ENCODE peak calls at places on chromosomes 7 and 10, in five cellular contexts. One of them, this sample, is unnamed. For H3K27me3 and H3K36me3, the result is how much of the 10 kb centered on the place peaks cover.

GRCh38 chr10:5943536-5943935 is 33.8 kb downstream of the IL15RA start:
- DNase-seq in mesendoderm: no peak
- DNase-seq in psoas muscle: peak
- DNase-seq in hepatocyte: no peak
- DNase-seq in HCT116: no peak
- DNase-seq in this sample: peak

GRCh38 chr7:20095441-20095840 is 121.7 kb downstream of the MACC1 start:
- DNase-seq in psoas muscle: no peak
- DNase-seq in HCT116: no peak
- DNase-seq in hepatocyte: no peak
- DNase-seq in mesendoderm: no peak
- DNase-seq in this sample: no peak

GRCh38 chr10:77264107-77264506 is 373.5 kb downstream of the KCNMA1 start:
- DNase-seq in psoas muscle: no peak
- DNase-seq in HCT116: no peak
- DNase-seq in mesendoderm: no peak
- DNase-seq in hepatocyte: no peak
- DNase-seq in this sample: no peak

GRCh38 chr10:7605565-7606295 is 61.0 kb downstream of the ITIH5 start:
- DNase-seq in psoas muscle: no peak
- DNase-seq in hepatocyte: peak
- DNase-seq in mesendoderm: peak
- DNase-seq in HCT116: no peak
- DNase-seq in this sample: no peak

GRCh38 chr10:103640436-103641181 is 147.1 kb downstream of the NEURL1 start:
- DNase-seq in hepatocyte: no peak
- DNase-seq in mesendoderm: no peak
- DNase-seq in HCT116: no peak
- DNase-seq in psoas muscle: peak
- DNase-seq in this sample: no peak

GRCh38 chr7:82655965-82656364 is 212.4 kb upstream of the CACNA2D1 start:
- DNase-seq in psoas muscle: no peak
- DNase-seq in hepatocyte: no peak
- DNase-seq in mesendoderm: no peak
- DNase-seq in HCT116: no peak
- DNase-seq in this sample: no peak

GRCh38 chr7:73831656-73832579 is 1.1 kb downstream of the CLDN4 start:
- DNase-seq in mesendoderm: peak
- DNase-seq in psoas muscle: no peak
- DNase-seq in HCT116: peak
- DNase-seq in hepatocyte: peak
- DNase-seq in this sample: no peak

GRCh38 chr7:156650042-156650441 is 9.5 kb downstream of the RNF32 start:
- DNase-seq in HCT116: peak
- DNase-seq in hepatocyte: peak
- DNase-seq in psoas muscle: no peak
- DNase-seq in mesendoderm: peak
- DNase-seq in this sample: no peak

GRCh38 chr7:122140918-122141317 is 3.1 kb downstream of the AASS start:
- DNase-seq in HCT116: no peak
- DNase-seq in hepatocyte: no peak
- DNase-seq in psoas muscle: no peak
- DNase-seq in mesendoderm: no peak
- DNase-seq in this sample: no peak

GRCh38 chr10:95818010-95818409 is 62.0 kb downstream of the ENTPD1 start:
- DNase-seq in mesendoderm: no peak
- DNase-seq in psoas muscle: no peak
- DNase-seq in hepatocyte: no peak
- DNase-seq in HCT116: no peak
- DNase-seq in this sample: no peak

GRCh38 chr7:95396136-95397032 is at the start of gene PON3:
- DNase-seq in psoas muscle: peak
- DNase-seq in hepatocyte: no peak
- DNase-seq in HCT116: peak
- DNase-seq in mesendoderm: peak
- DNase-seq in this sample: peak

GRCh38 chr10:99328579-99329237 is 448 bp upstream of the CNNM1 start:
- DNase-seq in mesendoderm: peak
- DNase-seq in hepatocyte: no peak
- DNase-seq in psoas muscle: no peak
- DNase-seq in HCT116: no peak
- DNase-seq in this sample: no peak

GRCh38 chr10:43623351-43623750 is 17.1 kb downstream of the ZNF485 start:
- DNase-seq in psoas muscle: no peak
- DNase-seq in HCT116: no peak
- DNase-seq in hepatocyte: no peak
- DNase-seq in mesendoderm: no peak
- DNase-seq in this sample: no peak

GRCh38 chr7:76340617-76341131 is 18.1 kb downstream of the YWHAG start:
- DNase-seq in mesendoderm: no peak
- DNase-seq in psoas muscle: no peak
- DNase-seq in HCT116: no peak
- DNase-seq in hepatocyte: no peak
- DNase-seq in this sample: no peak

GRCh38 chr7:33720870-33721269 is 184.5 kb upstream of the BMPER start:
- DNase-seq in HCT116: no peak
- DNase-seq in psoas muscle: no peak
- DNase-seq in mesendoderm: no peak
- DNase-seq in hepatocyte: no peak
- DNase-seq in this sample: no peak

GRCh38 chr10:127368101-127368500 is 171.7 kb upstream of the INSYN2A start:
- DNase-seq in mesendoderm: no peak
- DNase-seq in hepatocyte: no peak
- DNase-seq in psoas muscle: no peak
- DNase-seq in HCT116: no peak
- DNase-seq in this sample: no peak

GRCh38 chr10:118522791-118523498 is 72.5 kb downstream of the PRLHR start:
- DNase-seq in hepatocyte: no peak
- DNase-seq in HCT116: peak
- DNase-seq in psoas muscle: no peak
- DNase-seq in mesendoderm: peak
- DNase-seq in this sample: no peak

GRCh38 chr10:37535459-37536246 is 321.8 kb downstream of the ZNF248 start:
- DNase-seq in hepatocyte: no peak
- DNase-seq in psoas muscle: no peak
- DNase-seq in mesendoderm: peak
- DNase-seq in HCT116: no peak
- DNase-seq in this sample: no peak

GRCh38 chr7:113394856-113395255 is 276.5 kb upstream of the SMIM30 start:
- DNase-seq in hepatocyte: no peak
- DNase-seq in psoas muscle: no peak
- DNase-seq in HCT116: no peak
- DNase-seq in mesendoderm: peak
- DNase-seq in this sample: no peak

GRCh38 chr10:18145652-18146051 is 5.4 kb downstream of the CACNB2 start:
- DNase-seq in HCT116: no peak
- DNase-seq in mesendoderm: peak
- DNase-seq in hepatocyte: no peak
- DNase-seq in psoas muscle: no peak
- DNase-seq in this sample: no peak

GRCh38 chr10:125699562-125700143 is 16.7 kb upstream of the TEX36 start:
- DNase-seq in psoas muscle: no peak
- DNase-seq in HCT116: no peak
- DNase-seq in mesendoderm: no peak
- DNase-seq in hepatocyte: no peak
- DNase-seq in this sample: no peak

GRCh38 chr10:80684217-80684616 is 146.5 kb downstream of the SH2D4B start:
- DNase-seq in mesendoderm: peak
- DNase-seq in psoas muscle: no peak
- DNase-seq in HCT116: peak
- DNase-seq in hepatocyte: no peak
- DNase-seq in this sample: no peak

GRCh38 chr7:8258166-8258565 is 3.8 kb downstream of the ICA1 start:
- DNase-seq in psoas muscle: no peak
- DNase-seq in HCT116: no peak
- DNase-seq in mesendoderm: no peak
- DNase-seq in hepatocyte: no peak
- DNase-seq in this sample: no peak
- H3K27me3 ChIP-seq in psoas muscle: under half
- H3K27me3 ChIP-seq in HCT116: under half
- H3K27me3 ChIP-seq in mesendoderm: under half
- H3K27me3 ChIP-seq in hepatocyte: under half
- H3K27me3 ChIP-seq in this sample: under half

GRCh38 chr10:130140425-130140824 is 4.2 kb downstream of the GLRX3 start:
- DNase-seq in hepatocyte: no peak
- DNase-seq in psoas muscle: no peak
- DNase-seq in HCT116: no peak
- DNase-seq in mesendoderm: no peak
- DNase-seq in this sample: no peak
- H3K36me3 ChIP-seq in hepatocyte: under half
- H3K36me3 ChIP-seq in psoas muscle: under half
- H3K36me3 ChIP-seq in HCT116: under half
- H3K36me3 ChIP-seq in mesendoderm: under half
- H3K36me3 ChIP-seq in this sample: under half

DNA sequence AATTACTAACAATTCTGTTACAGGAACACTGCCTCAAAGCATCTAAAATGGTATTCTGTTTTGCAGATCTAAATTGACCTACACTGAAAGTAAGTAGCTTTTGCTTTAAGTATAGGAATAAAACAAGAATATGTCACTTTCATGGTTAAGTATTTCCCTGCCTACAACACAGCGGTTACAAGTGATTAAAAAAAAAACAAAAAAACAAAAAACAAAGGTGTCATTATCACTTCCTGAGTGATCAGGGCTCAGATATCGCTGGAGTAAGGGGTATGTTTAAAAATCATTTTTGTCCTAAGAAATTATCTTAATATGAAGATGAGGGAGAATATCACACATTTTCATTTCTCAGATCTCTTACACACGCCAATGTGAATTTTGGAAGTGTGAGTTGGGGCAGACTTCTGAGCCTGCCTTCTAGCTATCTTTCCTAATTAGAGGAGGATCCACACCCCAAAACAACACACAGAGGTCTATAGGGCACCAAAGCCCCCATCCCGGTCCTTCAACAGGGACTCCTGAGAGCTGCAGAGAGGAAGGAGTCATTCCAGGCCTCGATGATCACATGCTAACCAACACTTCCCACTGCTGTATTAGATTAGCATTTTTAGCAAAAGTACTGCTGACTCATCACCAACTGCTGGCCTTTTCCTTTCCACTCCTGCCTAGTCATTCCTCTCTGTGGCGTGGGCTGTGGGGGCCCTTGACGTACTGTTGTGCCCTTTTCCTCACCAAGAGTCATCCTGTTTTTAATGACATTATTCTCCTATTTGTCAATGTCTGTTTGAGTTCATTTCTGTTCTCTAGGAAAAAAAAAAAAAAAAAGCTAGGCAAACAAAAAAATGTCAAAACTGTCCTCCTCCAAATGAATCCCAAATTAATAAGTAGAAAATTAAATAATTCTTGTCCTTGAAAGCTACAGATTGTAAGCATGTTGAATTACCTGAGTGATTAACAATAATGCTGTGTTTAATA is 31.2 kb downstream of the PRTFDC1 start:
- DNase-seq in psoas muscle: no peak
- DNase-seq in mesendoderm: peak
- DNase-seq in hepatocyte: peak
- DNase-seq in HCT116: no peak
- DNase-seq in this sample: peak
- H3K27ac ChIP-seq in psoas muscle: no peak
- H3K27ac ChIP-seq in mesendoderm: no peak
- H3K27ac ChIP-seq in hepatocyte: no peak
- H3K27ac ChIP-seq in HCT116: no peak
- H3K27ac ChIP-seq in this sample: peak

DNA sequence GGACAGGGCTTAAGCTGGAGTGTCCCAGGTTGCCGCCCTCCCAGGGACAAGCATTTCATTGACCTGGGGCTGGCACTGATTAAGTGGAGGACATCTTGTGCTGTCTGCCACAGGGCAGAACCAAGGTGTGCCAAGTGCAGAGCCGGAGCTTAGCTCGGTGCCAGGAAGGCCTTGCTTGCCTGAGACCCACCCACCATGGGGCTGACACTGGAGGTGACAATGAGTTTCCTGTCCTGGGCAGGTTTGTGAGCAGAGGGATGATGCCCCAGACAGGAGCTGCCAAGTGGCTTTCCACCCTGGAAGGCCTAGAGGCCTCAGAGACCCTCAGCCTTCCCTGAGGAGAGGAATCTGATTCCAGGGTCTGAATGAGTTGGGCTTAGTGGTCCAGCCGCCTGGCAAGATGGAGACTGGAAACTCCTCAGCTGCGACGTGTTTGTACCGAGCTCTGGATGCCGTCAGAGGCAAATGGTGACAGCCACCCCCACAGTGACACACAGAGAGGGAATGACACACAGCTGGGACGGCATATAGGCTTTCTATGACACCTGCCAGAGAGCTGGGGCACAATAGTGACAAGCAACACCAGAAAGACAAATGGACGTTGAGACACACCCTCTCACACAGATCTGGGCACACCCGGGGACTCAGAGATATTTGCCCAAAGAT is 2.6 kb downstream of the ADCYAP1R1 start:
- DNase-seq in mesendoderm: no peak
- DNase-seq in psoas muscle: no peak
- DNase-seq in hepatocyte: no peak
- DNase-seq in HCT116: no peak
- DNase-seq in this sample: no peak
- H3K27me3 ChIP-seq in mesendoderm: under half
- H3K27me3 ChIP-seq in psoas muscle: under half
- H3K27me3 ChIP-seq in hepatocyte: half or more
- H3K27me3 ChIP-seq in HCT116: under half
- H3K27me3 ChIP-seq in this sample: under half

This sample was measured in heart left ventricle.